ENCODE peak calls at places on chromosomes 3 and 15, in six cellular contexts. One of them, this sample, is unnamed.

GRCh38 chr15:69359724-69360123 is 54.4 kb upstream of the KIF23 start:
- DNase-seq in Panc1: no peak
- DNase-seq in sigmoid colon: no peak
- DNase-seq in IMR-90: peak; percentile 60
- DNase-seq in endodermal cell: no peak
- DNase-seq in stomach: no peak
- DNase-seq in this sample: no peak

GRCh38 chr3:39839504-39839903 is 30.1 kb downstream of the MYRIP start:
- DNase-seq in endodermal cell: no peak
- DNase-seq in Panc1: no peak
- DNase-seq in IMR-90: no peak
- DNase-seq in stomach: no peak
- DNase-seq in sigmoid colon: no peak
- DNase-seq in this sample: no peak

GRCh38 chr3:170772135-170772534 is 97.9 kb downstream of the RPL22L1 start:
- DNase-seq in stomach: no peak
- DNase-seq in IMR-90: no peak
- DNase-seq in Panc1: no peak
- DNase-seq in sigmoid colon: no peak
- DNase-seq in endodermal cell: no peak
- DNase-seq in this sample: no peak

GRCh38 chr3:27428446-27428845 is 55.7 kb downstream of the SLC4A7 start:
- DNase-seq in stomach: no peak
- DNase-seq in endodermal cell: no peak
- DNase-seq in IMR-90: peak; percentile 17
- DNase-seq in sigmoid colon: no peak
- DNase-seq in Panc1: no peak
- DNase-seq in this sample: no peak

GRCh38 chr3:5304789-5305680 is 117.5 kb downstream of the EDEM1 start:
- DNase-seq in stomach: peak; percentile 52
- DNase-seq in sigmoid colon: no peak
- DNase-seq in IMR-90: peak; percentile 44
- DNase-seq in endodermal cell: peak; percentile 87
- DNase-seq in Panc1: peak; percentile 12
- DNase-seq in this sample: peak; percentile 21

GRCh38 chr3:180420804-180421203 is 181.2 kb upstream of the TTC14 start:
- DNase-seq in stomach: no peak
- DNase-seq in sigmoid colon: no peak
- DNase-seq in endodermal cell: no peak
- DNase-seq in IMR-90: peak; percentile 39
- DNase-seq in Panc1: no peak
- DNase-seq in this sample: no peak

GRCh38 chr3:75192065-75192658 is 472.0 kb upstream of the FRG2C start:
- DNase-seq in stomach: peak; percentile 28
- DNase-seq in endodermal cell: peak; percentile 90
- DNase-seq in IMR-90: peak; percentile 36
- DNase-seq in Panc1: peak; percentile 12
- DNase-seq in sigmoid colon: no peak
- DNase-seq in this sample: no peak

GRCh38 chr3:101091489-101091888 is 98.3 kb upstream of the ABI3BP start:
- DNase-seq in endodermal cell: peak; percentile 49
- DNase-seq in IMR-90: peak; percentile 67
- DNase-seq in sigmoid colon: no peak
- DNase-seq in stomach: no peak
- DNase-seq in Panc1: no peak
- DNase-seq in this sample: no peak

GRCh38 chr15:38563723-38564519 is 693 bp downstream of the RASGRP1 start:
- DNase-seq in Panc1: peak; percentile 13
- DNase-seq in sigmoid colon: no peak
- DNase-seq in stomach: peak; percentile 79
- DNase-seq in IMR-90: peak; percentile 35
- DNase-seq in endodermal cell: peak; percentile 88
- DNase-seq in this sample: peak; percentile 65

GRCh38 chr3:147132168-147132567 is 274.2 kb downstream of the ZIC4 start:
- DNase-seq in Panc1: no peak
- DNase-seq in IMR-90: no peak
- DNase-seq in endodermal cell: no peak
- DNase-seq in stomach: no peak
- DNase-seq in sigmoid colon: no peak
- DNase-seq in this sample: no peak

GRCh38 chr3:52444860-52445793 is at the start of gene SEMA3G:
- DNase-seq in endodermal cell: peak; percentile 96
- DNase-seq in sigmoid colon: peak; percentile 81
- DNase-seq in Panc1: no peak
- DNase-seq in IMR-90: peak; percentile 34
- DNase-seq in stomach: peak; percentile 92
- DNase-seq in this sample: peak; percentile 90

GRCh38 chr3:156605686-156606605 is 51.0 kb upstream of the SSR3 start:
- DNase-seq in stomach: peak; percentile 31
- DNase-seq in endodermal cell: peak; percentile 86
- DNase-seq in sigmoid colon: peak; percentile 71
- DNase-seq in IMR-90: peak; percentile 69
- DNase-seq in Panc1: no peak
- DNase-seq in this sample: peak; percentile 84

GRCh38 chr3:173096994-173097785 is 43.8 kb downstream of the SPATA16 start:
- DNase-seq in IMR-90: peak; percentile 2
- DNase-seq in endodermal cell: no peak
- DNase-seq in stomach: no peak
- DNase-seq in sigmoid colon: no peak
- DNase-seq in Panc1: no peak
- DNase-seq in this sample: no peak

GRCh38 chr3:38116471-38117162 is 20.3 kb downstream of the ACAA1 start:
- DNase-seq in endodermal cell: no peak
- DNase-seq in IMR-90: no peak
- DNase-seq in Panc1: no peak
- DNase-seq in sigmoid colon: peak; percentile 52
- DNase-seq in stomach: no peak
- DNase-seq in this sample: no peak

GRCh38 chr15:47293763-47294162 is 423.5 kb upstream of the SEMA6D start:
- DNase-seq in stomach: no peak
- DNase-seq in sigmoid colon: peak; percentile 90
- DNase-seq in IMR-90: peak; percentile 95
- DNase-seq in endodermal cell: no peak
- DNase-seq in Panc1: no peak
- DNase-seq in this sample: peak; percentile 84

GRCh38 chr3:177753498-177754155 is 556.3 kb upstream of the TBL1XR1 start:
- DNase-seq in stomach: no peak
- DNase-seq in endodermal cell: no peak
- DNase-seq in Panc1: no peak
- DNase-seq in IMR-90: peak; percentile 39
- DNase-seq in sigmoid colon: peak; percentile 81
- DNase-seq in this sample: peak; percentile 64

GRCh38 chr15:77160562-77161481 is 89.9 kb upstream of the TSPAN3 start:
- DNase-seq in Panc1: no peak
- DNase-seq in endodermal cell: no peak
- DNase-seq in stomach: peak; percentile 39
- DNase-seq in sigmoid colon: no peak
- DNase-seq in IMR-90: no peak
- DNase-seq in this sample: no peak

GRCh38 chr3:182713743-182714517 is 79.4 kb upstream of the ATP11B start:
- DNase-seq in endodermal cell: no peak
- DNase-seq in IMR-90: peak; percentile 79
- DNase-seq in Panc1: peak; percentile 47
- DNase-seq in stomach: no peak
- DNase-seq in sigmoid colon: no peak
- DNase-seq in this sample: no peak

GRCh38 chr15:98896002-98896721 is 111.4 kb downstream of the PGPEP1L start:
- DNase-seq in sigmoid colon: no peak
- DNase-seq in stomach: no peak
- DNase-seq in Panc1: no peak
- DNase-seq in IMR-90: peak; percentile 91
- DNase-seq in endodermal cell: no peak
- DNase-seq in this sample: no peak

GRCh38 chr3:36890261-36890660 is 54.6 kb downstream of the TRANK1 start:
- DNase-seq in IMR-90: no peak
- DNase-seq in sigmoid colon: no peak
- DNase-seq in stomach: no peak
- DNase-seq in Panc1: no peak
- DNase-seq in endodermal cell: peak; percentile 58
- DNase-seq in this sample: no peak

GRCh38 chr15:23014394-23015000 is 24.9 kb downstream of the TUBGCP5 start:
- DNase-seq in Panc1: no peak
- DNase-seq in IMR-90: no peak
- DNase-seq in sigmoid colon: no peak
- DNase-seq in endodermal cell: no peak
- DNase-seq in stomach: no peak
- DNase-seq in this sample: no peak

GRCh38 chr3:141575879-141576743 is 89.3 kb downstream of the RASA2 start:
- DNase-seq in Panc1: no peak
- DNase-seq in sigmoid colon: no peak
- DNase-seq in stomach: no peak
- DNase-seq in endodermal cell: no peak
- DNase-seq in IMR-90: peak; percentile 40
- DNase-seq in this sample: no peak

GRCh38 chr15:58454950-58455401 is 23.2 kb downstream of the LIPC start:
- DNase-seq in Panc1: no peak
- DNase-seq in stomach: no peak
- DNase-seq in sigmoid colon: no peak
- DNase-seq in IMR-90: no peak
- DNase-seq in endodermal cell: no peak
- DNase-seq in this sample: no peak

GRCh38 chr3:16444344-16444743 is 69.2 kb downstream of the RFTN1 start:
- DNase-seq in sigmoid colon: no peak
- DNase-seq in IMR-90: no peak
- DNase-seq in Panc1: no peak
- DNase-seq in stomach: no peak
- DNase-seq in endodermal cell: no peak
- DNase-seq in this sample: peak; percentile 30

GRCh38 chr3:149971403-149972075 is 844 bp upstream of the PFN2 start:
- DNase-seq in Panc1: no peak
- DNase-seq in sigmoid colon: peak; percentile 75
- DNase-seq in IMR-90: peak; percentile 64
- DNase-seq in stomach: peak; percentile 55
- DNase-seq in endodermal cell: peak; percentile 90
- DNase-seq in this sample: peak; percentile 84

GRCh38 chr15:66821307-66821706 is 119.3 kb downstream of the SMAD6 start:
- DNase-seq in sigmoid colon: no peak
- DNase-seq in endodermal cell: peak; percentile 25
- DNase-seq in Panc1: no peak
- DNase-seq in stomach: no peak
- DNase-seq in IMR-90: no peak
- DNase-seq in this sample: no peak

GRCh38 chr15:85329561-85330421 is 50.6 kb upstream of the AKAP13 start:
- DNase-seq in Panc1: peak; percentile 46
- DNase-seq in sigmoid colon: no peak
- DNase-seq in stomach: no peak
- DNase-seq in endodermal cell: no peak
- DNase-seq in IMR-90: peak; percentile 78
- DNase-seq in this sample: peak; percentile 68

GRCh38 chr3:38600551-38600950 is 48.9 kb downstream of the SCN5A start:
- DNase-seq in stomach: no peak
- DNase-seq in IMR-90: no peak
- DNase-seq in Panc1: no peak
- DNase-seq in sigmoid colon: peak; percentile 2
- DNase-seq in endodermal cell: peak; percentile 52
- DNase-seq in this sample: no peak

GRCh38 chr3:11452988-11453847 is 181.0 kb downstream of the ATG7 start:
- DNase-seq in IMR-90: peak; percentile 81
- DNase-seq in endodermal cell: no peak
- DNase-seq in sigmoid colon: no peak
- DNase-seq in stomach: no peak
- DNase-seq in Panc1: no peak
- DNase-seq in this sample: peak; percentile 65

GRCh38 chr15:64749999-64750657 is 25.3 kb downstream of the RBPMS2 start:
- DNase-seq in stomach: no peak
- DNase-seq in Panc1: no peak
- DNase-seq in endodermal cell: peak; percentile 92
- DNase-seq in IMR-90: peak; percentile 57
- DNase-seq in sigmoid colon: no peak
- DNase-seq in this sample: peak; percentile 80
- H3K27ac ChIP-seq in stomach: peak overlapping the region; percentile 55
- H3K27ac ChIP-seq in Panc1: no peak overlapping the region
- H3K27ac ChIP-seq in endodermal cell: peak overlapping the region; percentile 61
- H3K27ac ChIP-seq in IMR-90: no peak overlapping the region
- H3K27ac ChIP-seq in sigmoid colon: peak overlapping the region; percentile 90
- H3K27ac ChIP-seq in this sample: peak overlapping the region; percentile 83

DNA sequence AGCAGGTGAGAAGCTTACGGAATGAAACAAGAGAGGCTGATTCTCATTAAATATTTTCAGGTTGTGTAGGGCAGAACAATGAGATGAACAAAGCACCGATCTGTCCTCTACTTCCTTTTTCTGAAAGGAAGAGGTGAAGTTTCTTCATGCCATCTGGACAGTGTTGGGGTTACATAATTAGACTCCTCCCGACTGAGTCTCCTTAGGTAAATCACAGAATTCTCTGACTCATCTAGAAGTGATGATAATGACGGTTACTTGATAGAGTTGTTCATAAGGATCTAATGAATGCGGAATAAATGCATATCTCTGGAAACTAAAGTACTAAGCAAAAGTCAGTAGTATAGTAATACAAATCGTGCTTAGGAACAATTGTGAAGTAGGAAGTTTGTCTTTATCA is 21.2 kb downstream of the CRTC3 start:
- DNase-seq in IMR-90: no peak
- DNase-seq in Panc1: no peak
- DNase-seq in sigmoid colon: no peak
- DNase-seq in endodermal cell: no peak
- DNase-seq in stomach: no peak
- DNase-seq in this sample: no peak
- H3K27ac ChIP-seq in IMR-90: no peak overlapping the region
- H3K27ac ChIP-seq in Panc1: no peak overlapping the region
- H3K27ac ChIP-seq in sigmoid colon: peak overlapping the region; percentile 70
- H3K27ac ChIP-seq in endodermal cell: no peak overlapping the region
- H3K27ac ChIP-seq in stomach: no peak overlapping the region
- H3K27ac ChIP-seq in this sample: peak overlapping the region; percentile 24

DNA sequence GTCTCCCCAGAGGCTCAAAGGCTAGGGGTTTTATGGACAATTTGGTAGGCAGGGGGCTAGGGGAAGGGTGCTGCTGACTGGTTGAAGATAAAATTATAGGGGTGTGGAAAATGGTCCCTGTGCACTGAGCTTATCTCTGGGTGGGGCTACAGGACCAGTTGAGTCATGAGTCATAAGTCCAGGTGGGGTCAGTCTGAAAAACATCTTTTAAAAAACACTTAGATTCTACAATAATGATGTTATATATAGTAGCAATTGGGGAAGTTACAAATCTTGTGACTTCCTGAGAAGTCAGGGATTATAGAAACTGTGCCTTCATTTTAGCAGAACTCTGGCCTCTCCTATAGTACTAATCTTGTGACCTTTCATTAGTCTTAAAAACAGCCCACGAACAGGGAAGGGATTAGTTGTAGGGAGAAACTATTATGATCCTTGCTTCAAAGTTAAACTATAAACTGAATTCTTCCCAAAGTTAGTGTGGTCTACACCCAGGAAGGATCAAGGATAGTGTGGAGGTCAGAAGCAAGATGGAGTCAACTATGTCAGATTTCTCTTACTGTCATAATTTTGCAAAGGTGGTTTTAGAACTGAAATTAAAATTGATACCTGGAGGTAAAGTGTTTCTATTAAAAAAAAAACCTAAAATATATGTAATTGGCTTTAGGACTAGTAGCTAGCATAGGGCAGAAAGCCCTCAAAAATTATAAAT is 130.1 kb downstream of the P2RY1 start:
- DNase-seq in IMR-90: no peak
- DNase-seq in stomach: no peak
- DNase-seq in Panc1: no peak
- DNase-seq in endodermal cell: no peak
- DNase-seq in sigmoid colon: no peak
- DNase-seq in this sample: no peak
- H3K27ac ChIP-seq in IMR-90: no peak overlapping the region
- H3K27ac ChIP-seq in stomach: no peak overlapping the region
- H3K27ac ChIP-seq in Panc1: no peak overlapping the region
- H3K27ac ChIP-seq in endodermal cell: no peak overlapping the region
- H3K27ac ChIP-seq in sigmoid colon: no peak overlapping the region
- H3K27ac ChIP-seq in this sample: no peak overlapping the region

GRCh38 chr3:24288538-24289236 is 206.0 kb downstream of the THRB start:
- DNase-seq in IMR-90: no peak
- DNase-seq in sigmoid colon: peak; percentile 70
- DNase-seq in endodermal cell: no peak
- DNase-seq in Panc1: no peak
- DNase-seq in stomach: peak; percentile 36
- DNase-seq in this sample: peak; percentile 84
- H3K27ac ChIP-seq in IMR-90: no peak overlapping the region
- H3K27ac ChIP-seq in sigmoid colon: peak overlapping the region; percentile 81
- H3K27ac ChIP-seq in endodermal cell: no peak overlapping the region
- H3K27ac ChIP-seq in Panc1: no peak overlapping the region
- H3K27ac ChIP-seq in stomach: peak overlapping the region; percentile 31
- H3K27ac ChIP-seq in this sample: no peak overlapping the region